ENCODE peak calls at places on chromosomes 12 and 14, in seven cellular contexts. R is IMR-90, Y is ovary, Q is stomach, D is neural progenitor cell, S is A549, K is mesenchymal stem cell. J is an unnamed sample.

GRCh38 chr14:56390859-56391258 is 188.7 kb upstream of the TMEM260 start:
- DNase-seq in R (no peak), Y (no peak), Q (no peak), D (no peak), S (no peak), K (no peak), J (no peak)

GRCh38 chr12:84661732-84662326 is 250.8 kb downstream of the SLC6A15 start:
- DNase-seq in R (peak), Y (no peak), Q (no peak), D (no peak), S (no peak), K (peak), J (no peak)

GRCh38 chr12:95956557-95957145 is 13.5 kb downstream of the AMDHD1 start:
- DNase-seq in R (no peak), Y (no peak), Q (no peak), D (peak), S (no peak), K (no peak), J (no peak)

GRCh38 chr14:105641075-105641937 is 114.9 kb downstream of the TMEM121 start:
- DNase-seq in R (no peak), Y (no peak), Q (no peak), D (no peak), S (no peak), K (no peak), J (no peak)

GRCh38 chr14:38646391-38646790 is 390.5 kb upstream of the CLEC14A start:
- DNase-seq in R (no peak), Y (no peak), Q (no peak), D (no peak), S (no peak), K (no peak), J (no peak)

GRCh38 chr14:41605550-41606248 is 977 bp upstream of the LRFN5 start:
- DNase-seq in R (peak), Y (peak), Q (no peak), D (peak), S (no peak), K (peak), J (no peak)

GRCh38 chr14:25833341-25834121 is 764.3 kb downstream of the NOVA1 start:
- DNase-seq in R (no peak), Y (no peak), Q (peak), D (peak), S (no peak), K (peak), J (no peak)

GRCh38 chr12:3311027-3311402 is 180.0 kb upstream of the PRMT8 start:
- DNase-seq in R (no peak), Y (no peak), Q (peak), D (no peak), S (no peak), K (no peak), J (peak)

GRCh38 chr12:77974643-77975042 is 143.9 kb downstream of the NAV3 start:
- DNase-seq in R (no peak), Y (no peak), Q (no peak), D (no peak), S (no peak), K (no peak), J (no peak)

GRCh38 chr12:116533343-116534248 is 25.6 kb upstream of the MAP1LC3B2 start:
- DNase-seq in R (peak), Y (peak), Q (peak), D (peak), S (peak), K (peak), J (no peak)

GRCh38 chr12:21710944-21711343 is 53.3 kb upstream of the LDHB start:
- DNase-seq in R (no peak), Y (no peak), Q (no peak), D (no peak), S (no peak), K (no peak), J (no peak)

GRCh38 chr14:77027538-77028383 is 747 bp downstream of the IRF2BPL start:
- DNase-seq in R (peak), Y (peak), Q (peak), D (peak), S (peak), K (peak), J (no peak)

GRCh38 chr12:121536058-121536928 is 44.5 kb downstream of the KDM2B start:
- DNase-seq in R (peak), Y (peak), Q (peak), D (peak), S (peak), K (peak), J (no peak)

GRCh38 chr14:69076341-69076740 is 76.6 kb downstream of the DCAF5 start:
- DNase-seq in R (no peak), Y (no peak), Q (no peak), D (no peak), S (no peak), K (no peak), J (no peak)

GRCh38 chr14:69072584-69072983 is 80.3 kb downstream of the DCAF5 start:
- DNase-seq in R (no peak), Y (no peak), Q (no peak), D (no peak), S (no peak), K (no peak), J (no peak)

GRCh38 chr14:69077841-69078240 is 75.1 kb downstream of the DCAF5 start:
- DNase-seq in R (peak), Y (no peak), Q (no peak), D (no peak), S (peak), K (peak), J (peak)

GRCh38 chr14:69073429-69073828 is 79.5 kb downstream of the DCAF5 start:
- DNase-seq in R (no peak), Y (no peak), Q (no peak), D (no peak), S (no peak), K (no peak), J (no peak)

DNA sequence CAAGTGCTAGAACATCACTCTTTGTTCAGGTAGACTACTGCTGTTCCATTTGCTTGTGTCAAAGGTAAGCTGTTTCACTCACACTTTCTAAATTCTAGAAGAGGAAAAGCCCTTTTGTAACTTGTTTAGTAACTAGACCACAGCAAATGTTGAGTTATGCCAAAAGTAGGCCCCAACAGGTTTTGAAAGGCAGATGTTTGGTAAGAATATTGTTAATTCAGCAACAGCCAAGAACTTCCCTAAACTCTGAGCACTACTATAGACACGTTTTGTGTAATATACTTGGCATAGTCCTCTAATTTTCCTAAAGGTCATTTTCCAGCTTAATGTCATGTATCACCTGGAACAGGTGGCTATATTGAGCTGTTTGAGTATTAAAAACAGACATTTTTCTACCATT is 79.0 kb downstream of the DCAF5 start:
- DNase-seq in R (no peak), Y (no peak), Q (no peak), D (no peak), S (no peak), K (no peak), J (no peak)
- H3K27ac ChIP-seq in R (no peak), Y (no peak), Q (no peak), D (no peak), S (no peak), K (no peak), J (no peak)

DNA sequence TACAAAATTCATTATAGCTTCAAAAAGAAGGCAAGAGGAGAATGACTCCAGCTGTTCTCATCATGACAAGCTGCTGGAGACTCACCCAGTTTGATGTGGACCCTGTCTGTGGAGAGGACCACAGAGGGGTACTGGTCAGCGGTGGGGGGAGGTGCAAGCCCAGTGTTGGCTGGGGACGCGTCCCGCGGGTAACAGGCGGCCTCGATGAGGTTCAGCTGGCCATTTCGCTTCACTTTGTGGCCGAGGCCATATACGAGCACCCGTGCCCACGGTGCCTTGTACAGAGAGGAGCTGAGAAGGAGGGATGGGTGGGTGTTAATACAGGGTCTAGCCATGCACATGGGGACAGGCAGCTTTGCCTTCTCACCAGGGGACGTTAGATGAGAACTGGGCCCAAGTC is 67.1 kb downstream of the TRAFD1 start:
- DNase-seq in R (no peak), Y (no peak), Q (no peak), D (no peak), S (no peak), K (no peak), J (no peak)
- H3K27ac ChIP-seq in R (peak), Y (no peak), Q (no peak), D (no peak), S (no peak), K (no peak), J (peak)

GRCh38 chr14:96059519-96060135 is 20.5 kb downstream of the C14orf132 start:
- DNase-seq in R (no peak), Y (no peak), Q (no peak), D (no peak), S (no peak), K (no peak), J (no peak)
- H3K27ac ChIP-seq in R (no peak), Y (no peak), Q (no peak), D (no peak), S (no peak), K (no peak), J (no peak)

DNA sequence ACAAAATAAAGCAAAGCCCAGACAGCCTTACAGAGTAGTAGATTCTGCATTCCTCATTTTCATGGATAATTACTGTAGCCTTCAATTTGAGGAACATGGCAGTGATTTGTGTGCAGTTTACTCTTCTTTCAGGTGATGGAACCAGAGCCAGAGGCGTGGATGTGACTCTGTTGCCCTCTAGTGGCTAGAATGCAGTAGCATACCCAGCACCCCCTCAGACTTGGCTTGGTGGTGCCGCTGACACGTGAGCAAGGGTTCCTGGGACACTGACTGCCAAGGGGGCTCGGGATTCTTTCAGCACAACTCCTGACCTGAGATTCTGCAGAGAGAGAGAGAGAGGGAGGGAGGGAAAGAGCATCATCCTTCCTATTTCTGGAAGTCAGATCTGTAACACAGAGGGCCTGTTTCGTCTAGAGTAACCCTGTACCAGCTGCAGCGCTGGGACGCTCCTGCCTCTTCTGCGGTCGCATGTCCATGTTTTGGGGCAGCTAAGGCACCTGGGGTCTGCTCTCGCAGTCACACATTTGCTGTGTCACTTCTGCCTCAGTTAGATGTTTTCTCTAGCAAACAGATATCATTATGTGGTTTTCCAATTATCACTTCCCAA is 428.0 kb downstream of the NRXN3 start:
- DNase-seq in R (peak), Y (peak), Q (peak), D (peak), S (peak), K (peak), J (peak)
- H3K27ac ChIP-seq in R (no peak), Y (no peak), Q (no peak), D (no peak), S (no peak), K (no peak), J (no peak)

GRCh38 chr12:89450922-89451321 is 73.7 kb downstream of the GALNT4 start:
- DNase-seq in R (peak), Y (no peak), Q (no peak), D (peak), S (no peak), K (peak), J (no peak)
- H3K27ac ChIP-seq in R (peak), Y (no peak), Q (peak), D (peak), S (no peak), K (peak), J (peak)

GRCh38 chr12:92897844-92898243 is 31.3 kb downstream of the EEA1 start:
- DNase-seq in R (no peak), Y (no peak), Q (no peak), D (no peak), S (no peak), K (no peak), J (no peak)
- H3K27ac ChIP-seq in R (no peak), Y (no peak), Q (no peak), D (no peak), S (peak), K (no peak), J (peak)

GRCh38 chr14:64958201-64958600 is 13.9 kb downstream of the RAB15 start:
- DNase-seq in R (no peak), Y (no peak), Q (no peak), D (no peak), S (no peak), K (no peak), J (no peak)
- H3K27ac ChIP-seq in R (no peak), Y (no peak), Q (no peak), D (no peak), S (no peak), K (no peak), J (no peak)